ENCODE peak calls at places on chromosome 15, in four cellular contexts. C, N, B and K are unnamed samples.

GRCh38 chr15:31081568-31082250 is 19.8 kb downstream of the TRPM1 start:
- ATAC-seq in C (no peak), N (no peak), B (peak), K (no peak)

GRCh38 chr15:45091581-45091980 is 22.4 kb downstream of the DUOX2 start:
- ATAC-seq in C (no peak), N (no peak), B (no peak), K (no peak)

GRCh38 chr15:63985221-63986184 is 60.8 kb downstream of the DAPK2 start:
- ATAC-seq in C (no peak), N (peak), B (no peak), K (peak)

GRCh38 chr15:39302936-39303335 is 277.9 kb upstream of the THBS1 start:
- ATAC-seq in C (no peak), N (no peak), B (no peak), K (no peak)

GRCh38 chr15:98127612-98128011 is 167.1 kb downstream of the ARRDC4 start:
- ATAC-seq in C (no peak), N (no peak), B (no peak), K (no peak)

GRCh38 chr15:88506628-88507027 is 39.1 kb downstream of the MRPS11 start:
- ATAC-seq in C (no peak), N (no peak), B (no peak), K (no peak)

GRCh38 chr15:63035977-63036376 is 6.6 kb upstream of the TPM1 start:
- ATAC-seq in C (no peak), N (no peak), B (no peak), K (no peak)

GRCh38 chr15:62770752-62771151 is 271.8 kb upstream of the TPM1 start:
- ATAC-seq in C (peak), N (peak), B (no peak), K (no peak)

GRCh38 chr15:44675911-44676310 is 12.4 kb upstream of the SPG11 start:
- ATAC-seq in C (no peak), N (no peak), B (no peak), K (no peak)

GRCh38 chr15:93862791-93863190 is 368.6 kb upstream of the MCTP2 start:
- ATAC-seq in C (no peak), N (peak), B (no peak), K (peak)

GRCh38 chr15:58962662-58963565 is 24.5 kb upstream of the RNF111 start:
- ATAC-seq in C (no peak), N (no peak), B (no peak), K (no peak)

GRCh38 chr15:61556037-61556648 is 327.0 kb upstream of the RORA start:
- ATAC-seq in C (no peak), N (no peak), B (no peak), K (no peak)

GRCh38 chr15:44450172-44450571 is 22.7 kb downstream of the CTDSPL2 start:
- ATAC-seq in C (no peak), N (no peak), B (no peak), K (no peak)

GRCh38 chr15:43249699-43250203 is 17.0 kb downstream of the TGM5 start:
- ATAC-seq in C (no peak), N (peak), B (peak), K (no peak)

GRCh38 chr15:25690673-25691543 is 172.2 kb downstream of the ATP10A start:
- ATAC-seq in C (no peak), N (peak), B (no peak), K (peak)

GRCh38 chr15:94387854-94388441 is 156.6 kb downstream of the MCTP2 start:
- ATAC-seq in C (no peak), N (no peak), B (peak), K (no peak)

GRCh38 chr15:32994810-32995424 is 199.6 kb downstream of the FMN1 start:
- ATAC-seq in C (peak), N (no peak), B (peak), K (no peak)

GRCh38 chr15:74807302-74807701 is 5.3 kb upstream of the LMAN1L start:
- ATAC-seq in C (no peak), N (no peak), B (no peak), K (no peak)

GRCh38 chr15:96553451-96553850 is 223.0 kb downstream of the NR2F2 start:
- ATAC-seq in C (no peak), N (no peak), B (no peak), K (no peak)

GRCh38 chr15:60648928-60649679 is 170.2 kb upstream of the ICE2 start:
- ATAC-seq in C (no peak), N (peak), B (peak), K (no peak)

GRCh38 chr15:41827290-41827879 is 507 bp upstream of the JMJD7 start:
- ATAC-seq in C (peak), N (no peak), B (peak), K (no peak)
- TF ChIP-seq POLR2AphosphoS5 in C (no peak), N (no peak), B (no peak), K (no peak)

GRCh38 chr15:84980196-84981053 is 1.2 kb upstream of the PDE8A start:
- ATAC-seq in C (peak), N (peak), B (peak), K (peak)

GRCh38 chr15:84982301-84982920 is 755 bp downstream of the PDE8A start:
- ATAC-seq in C (no peak), N (no peak), B (peak), K (no peak)

GRCh38 chr15:84981711-84982300 is at the start of gene PDE8A:
- ATAC-seq in C (peak), N (peak), B (no peak), K (peak)

GRCh38 chr15:84979651-84980050 is 2.0 kb upstream of the PDE8A start:
- ATAC-seq in C (no peak), N (no peak), B (no peak), K (no peak)

GRCh38 chr15:84981054-84981710 is 474 bp upstream of the PDE8A start:
- ATAC-seq in C (peak), N (peak), B (peak), K (peak)
- TF ChIP-seq POLR2A in C (peak), N (peak), B (peak), K (no peak)

GRCh38 chr15:89828324-89829145 is 13.9 kb upstream of the ANPEP start:
- ATAC-seq in C (peak), N (peak), B (no peak), K (peak)
- TF ChIP-seq POLR2AphosphoS5 in C (no peak), N (no peak), B (no peak), K (no peak)

DNA sequence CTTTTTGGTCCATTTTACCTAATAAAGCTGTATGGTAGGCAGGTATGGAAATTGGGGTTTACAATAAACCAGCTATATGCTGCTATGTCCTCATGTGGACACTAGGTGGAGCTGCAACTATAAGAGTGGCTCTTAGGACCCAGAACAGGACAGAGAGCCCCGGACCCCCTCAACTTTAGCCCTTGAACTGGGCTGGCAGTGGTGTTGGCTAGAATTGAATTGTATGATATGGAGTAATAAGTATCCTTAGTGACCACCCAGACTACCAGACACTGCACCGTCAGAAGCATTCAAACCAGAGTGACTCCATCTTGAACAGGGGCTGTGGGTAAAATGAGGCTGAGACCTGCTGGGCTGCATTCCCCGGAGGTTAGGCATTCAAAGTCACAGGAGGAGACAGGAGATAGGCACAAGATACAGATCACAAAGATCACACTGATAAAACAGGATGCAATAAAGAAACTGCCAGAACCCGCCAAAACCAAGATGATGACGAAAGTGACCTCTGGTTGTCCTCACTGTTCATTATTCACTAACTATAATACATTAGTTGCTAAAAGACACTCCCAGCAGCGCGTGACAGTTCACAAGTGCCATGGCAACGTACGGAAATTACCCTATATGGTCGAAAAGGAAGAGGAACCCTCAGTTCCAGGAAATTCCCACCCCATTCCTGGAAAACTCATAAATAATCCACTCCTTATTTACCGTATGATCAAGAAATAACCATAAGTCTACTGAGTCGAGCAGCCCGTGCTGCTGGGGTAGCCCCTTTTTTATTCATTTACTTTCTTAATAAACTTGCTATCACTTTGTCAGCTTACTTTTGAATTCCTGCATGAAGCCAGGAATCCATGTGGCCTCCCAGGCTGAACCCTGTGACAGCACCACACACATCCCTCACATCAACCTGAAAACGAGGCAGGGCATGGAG is 68.7 kb upstream of the BLM start:
- ATAC-seq in C (peak), N (peak), B (peak), K (peak)
- TF ChIP-seq POLR2A in C (no peak), N (no peak), B (no peak), K (no peak)

DNA sequence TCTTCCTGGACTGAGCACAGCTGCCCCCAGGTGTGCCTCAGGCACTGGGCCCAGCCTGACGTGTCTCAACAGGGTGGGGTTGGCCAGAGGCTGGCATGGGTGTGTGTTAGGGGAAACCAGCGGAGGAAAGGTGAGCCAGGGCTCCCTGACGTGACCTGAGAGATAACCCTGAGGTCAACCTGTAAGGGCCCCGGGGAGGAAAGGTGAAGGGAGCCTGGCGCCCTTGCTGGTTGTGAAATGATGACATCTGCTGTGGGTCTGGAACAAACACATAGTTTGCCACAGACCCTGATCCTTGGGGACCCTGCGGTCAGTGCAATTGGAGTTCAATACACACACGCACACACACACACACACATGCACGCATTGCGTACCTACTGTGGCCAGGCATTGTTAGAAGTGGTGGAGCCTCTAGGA is 100.2 kb upstream of the TLE3 start:
- ATAC-seq in C (no peak), N (no peak), B (no peak), K (no peak)
- TF ChIP-seq POLR2AphosphoS5 in C (no peak), N (no peak), B (no peak), K (no peak)

GRCh38 chr15:84082739-84083138 is 152.8 kb upstream of the GOLGA6L4 start:
- ATAC-seq in C (no peak), N (no peak), B (no peak), K (no peak)

GRCh38 chr15:84079885-84080777 is 155.4 kb upstream of the GOLGA6L4 start:
- ATAC-seq in C (no peak), N (peak), B (peak), K (peak)

GRCh38 chr15:84081391-84082168 is 154.0 kb upstream of the GOLGA6L4 start:
- ATAC-seq in C (no peak), N (no peak), B (no peak), K (no peak)
- TF ChIP-seq POLR2A in C (no peak), N (no peak), B (no peak), K (no peak)

DNA sequence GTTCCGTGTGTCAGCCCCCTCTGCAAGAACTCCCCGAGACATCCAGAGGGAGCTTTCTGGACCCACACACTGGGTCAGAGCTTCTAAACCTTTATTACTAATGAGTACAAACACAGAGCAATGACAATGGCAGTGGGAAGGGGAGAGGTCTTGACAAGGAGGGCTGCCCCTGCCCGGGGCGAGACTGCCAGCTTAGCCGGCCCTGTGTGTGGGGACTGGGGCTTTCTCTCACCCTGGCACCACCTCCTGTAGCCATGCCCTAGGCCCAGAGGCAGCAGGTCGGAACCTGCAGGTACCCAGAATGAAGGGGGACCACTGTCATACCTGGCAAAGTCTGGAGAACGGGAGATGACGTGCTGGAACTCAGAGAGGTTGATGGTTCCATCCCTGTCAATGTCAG is 3.1 kb downstream of the CIB1 start:
- ATAC-seq in C (no peak), N (no peak), B (no peak), K (no peak)
- TF ChIP-seq POLR2AphosphoS5 in C (no peak), N (no peak), B (no peak), K (no peak)

GRCh38 chr15:27813139-27813538 is 286.0 kb downstream of the OCA2 start:
- ATAC-seq in C (no peak), N (no peak), B (no peak), K (no peak)
- TF ChIP-seq POLR2A in C (no peak), N (no peak), B (no peak), K (no peak)